ENCODE peak calls at places on chromosomes 3 and 15, in four cellular contexts. Z is HFF-Myc, F is astrocyte of the spinal cord, W is psoas muscle. U is an unnamed sample.

GRCh38 chr15:57932348-57932747 is 133.2 kb downstream of the ALDH1A2 start:
- DNase-seq in Z (no peak), F (no peak), W (no peak), U (no peak)

GRCh38 chr3:141331370-141332318 is 36.7 kb upstream of the ZBTB38 start:
- DNase-seq in Z (peak; percentile 92), F (peak; percentile 98), W (peak; percentile 84), U (peak; percentile 95)

GRCh38 chr3:101193957-101194356 is 126.4 kb downstream of the IMPG2 start:
- DNase-seq in Z (no peak), F (peak; percentile 33), W (no peak), U (peak; percentile 14)

GRCh38 chr3:106811376-106811775 is 565.9 kb upstream of the CCDC54 start:
- DNase-seq in Z (no peak), F (peak; percentile 76), W (no peak), U (no peak)

GRCh38 chr3:61564405-61565059 is 3.2 kb downstream of the PTPRG start:
- DNase-seq in Z (peak; percentile 20), F (peak; percentile 79), W (peak; percentile 83), U (peak; percentile 17)

GRCh38 chr15:50993598-50993997 is 85.1 kb downstream of the AP4E1 start:
- DNase-seq in Z (no peak), F (peak; percentile 71), W (no peak), U (no peak)

GRCh38 chr15:25684521-25685215 is 178.5 kb downstream of the ATP10A start:
- DNase-seq in Z (peak; percentile 36), F (peak; percentile 89), W (peak; percentile 69), U (peak; percentile 67)

GRCh38 chr3:185089343-185089742 is 63.5 kb downstream of the C3orf70 start:
- DNase-seq in Z (no peak), F (peak; percentile 31), W (no peak), U (no peak)

GRCh38 chr15:73930790-73931281 is 4.6 kb downstream of the LOXL1 start:
- DNase-seq in Z (no peak), F (peak; percentile 92), W (peak; percentile 82), U (peak; percentile 98)

GRCh38 chr15:74036271-74037170 is 42.0 kb downstream of the PML start:
- DNase-seq in Z (no peak), F (peak; percentile 65), W (no peak), U (peak; percentile 52)

GRCh38 chr15:31306426-31307269 is 20.0 kb upstream of the KLF13 start:
- DNase-seq in Z (no peak), F (peak; percentile 38), W (no peak), U (no peak)

GRCh38 chr3:30241721-30242120 is 364.7 kb upstream of the TGFBR2 start:
- DNase-seq in Z (no peak), F (no peak), W (no peak), U (no peak)

DNA sequence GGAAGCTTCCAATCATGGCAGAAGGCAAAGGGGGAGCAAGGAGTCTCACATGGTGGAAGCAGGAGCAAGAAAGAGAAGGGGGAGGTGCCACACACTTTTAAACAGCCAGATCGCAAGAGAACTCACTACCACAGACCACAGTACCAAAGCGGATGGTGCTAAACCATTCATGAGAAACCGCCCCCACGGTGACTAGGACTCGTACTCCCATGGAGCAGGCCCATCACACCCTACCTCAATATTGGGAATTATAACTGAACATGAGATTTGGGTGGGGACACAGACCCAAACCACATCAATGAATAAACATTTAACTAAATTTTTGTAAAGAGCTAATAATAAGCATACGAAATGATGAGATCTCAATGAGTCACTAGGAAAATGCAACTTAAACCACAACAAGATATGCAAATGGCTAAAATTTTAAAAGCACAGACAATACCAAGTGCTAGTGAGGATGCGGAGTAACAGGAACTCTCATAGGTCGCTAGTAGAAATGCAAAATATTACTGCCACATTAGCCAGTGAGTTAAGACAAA is 10.0 kb downstream of the MRPS25 start:
- DNase-seq in Z (no peak), F (peak; percentile 32), W (no peak), U (no peak)
- H3K4me3 ChIP-seq in Z (no peak overlapping the region), F (no peak overlapping the region), W (no peak overlapping the region), U (no peak overlapping the region)

GRCh38 chr15:70825841-70826240 is 28.1 kb downstream of the LARP6 start:
- DNase-seq in Z (no peak), F (no peak), W (no peak), U (no peak)

GRCh38 chr15:70830615-70831014 is 23.3 kb downstream of the LARP6 start:
- DNase-seq in Z (no peak), F (no peak), W (no peak), U (no peak)

GRCh38 chr15:70827721-70828120 is 26.2 kb downstream of the LARP6 start:
- DNase-seq in Z (no peak), F (no peak), W (no peak), U (no peak)

GRCh38 chr15:70829366-70830166 is 24.4 kb downstream of the LARP6 start:
- DNase-seq in Z (no peak), F (no peak), W (no peak), U (no peak)

DNA sequence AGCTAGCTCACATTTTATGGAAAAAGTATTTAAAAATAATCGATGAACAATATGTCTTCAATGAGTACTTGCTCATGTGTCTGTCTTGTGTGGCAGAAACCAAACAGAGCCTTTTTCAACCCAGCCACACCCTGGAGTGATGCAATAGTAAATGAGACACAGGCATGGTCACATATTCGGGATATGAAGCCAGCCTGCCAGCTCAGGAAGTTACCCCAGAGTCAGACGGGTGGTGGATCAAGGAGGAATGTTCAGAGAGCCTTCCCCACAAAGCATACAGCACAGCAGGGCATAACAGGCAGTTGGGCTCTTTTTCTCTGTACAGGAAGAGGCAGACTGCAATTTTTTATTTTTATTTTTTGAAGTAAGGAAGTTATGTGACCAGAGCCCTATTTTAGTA is 27.3 kb downstream of the LARP6 start:
- DNase-seq in Z (peak; percentile 48), F (peak; percentile 74), W (peak; percentile 56), U (peak; percentile 86)
- H3K4me3 ChIP-seq in Z (no peak overlapping the region), F (no peak overlapping the region), W (no peak overlapping the region), U (no peak overlapping the region)

GRCh38 chr15:37106490-37107001 is 6.2 kb upstream of the MEIS2 start:
- DNase-seq in Z (no peak), F (peak; percentile 61), W (peak; percentile 55), U (no peak)

GRCh38 chr15:37109151-37109912 is 9.0 kb upstream of the MEIS2 start:
- DNase-seq in Z (no peak), F (no peak), W (no peak), U (no peak)

GRCh38 chr15:37107071-37107753 is 6.9 kb upstream of the MEIS2 start:
- DNase-seq in Z (no peak), F (no peak), W (no peak), U (no peak)

GRCh38 chr15:37108725-37109124 is 8.4 kb upstream of the MEIS2 start:
- DNase-seq in Z (no peak), F (no peak), W (no peak), U (no peak)

GRCh38 chr15:37107754-37108724 is 7.7 kb upstream of the MEIS2 start:
- DNase-seq in Z (no peak), F (no peak), W (no peak), U (no peak)
- H3K4me3 ChIP-seq in Z (no peak overlapping the region), F (no peak overlapping the region), W (no peak overlapping the region), U (no peak overlapping the region)

GRCh38 chr3:108546249-108546648 is 35.9 kb upstream of the MYH15 start:
- DNase-seq in Z (no peak), F (peak; percentile 29), W (no peak), U (no peak)

GRCh38 chr3:108548886-108549285 is 38.5 kb upstream of the MYH15 start:
- DNase-seq in Z (no peak), F (no peak), W (no peak), U (no peak)

GRCh38 chr3:108548304-108548703 is 37.9 kb upstream of the MYH15 start:
- DNase-seq in Z (no peak), F (no peak), W (no peak), U (no peak)

GRCh38 chr3:108552267-108553159 is 36.7 kb downstream of the CIP2A start:
- DNase-seq in Z (peak; percentile 15), F (peak; percentile 63), W (no peak), U (no peak)

DNA sequence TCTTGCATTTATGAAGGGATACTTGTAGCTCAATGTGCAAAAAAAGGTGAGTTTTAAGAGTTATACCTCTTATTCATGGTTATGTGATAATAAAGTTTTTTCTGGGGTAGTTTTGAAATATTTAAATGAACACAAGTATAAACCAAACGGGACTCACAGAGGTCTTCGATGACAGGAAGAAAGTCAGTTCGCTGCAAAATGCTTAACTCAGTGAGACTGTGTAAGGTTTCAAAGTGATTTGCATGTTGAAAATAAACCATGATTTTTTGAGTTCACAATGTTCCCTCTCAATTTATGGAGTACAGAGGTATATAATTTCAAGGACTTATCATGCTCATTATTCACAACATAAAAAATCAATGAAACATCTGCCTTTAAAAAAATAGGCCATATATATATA is 36.3 kb upstream of the MYH15 start:
- DNase-seq in Z (no peak), F (no peak), W (no peak), U (no peak)
- H3K4me3 ChIP-seq in Z (no peak overlapping the region), F (no peak overlapping the region), W (no peak overlapping the region), U (no peak overlapping the region)

GRCh38 chr3:17749281-17749680 is 6.8 kb upstream of the TBC1D5 start:
- DNase-seq in Z (no peak), F (no peak), W (no peak), U (no peak)

GRCh38 chr3:17747890-17748247 is 5.4 kb upstream of the TBC1D5 start:
- DNase-seq in Z (no peak), F (no peak), W (no peak), U (no peak)

GRCh38 chr3:17745894-17746293 is 3.5 kb upstream of the TBC1D5 start:
- DNase-seq in Z (no peak), F (no peak), W (no peak), U (no peak)

GRCh38 chr3:17745301-17745700 is 2.9 kb upstream of the TBC1D5 start:
- DNase-seq in Z (no peak), F (no peak), W (no peak), U (no peak)

GRCh38 chr3:17747184-17747889 is 4.9 kb upstream of the TBC1D5 start:
- DNase-seq in Z (no peak), F (no peak), W (no peak), U (no peak)
- H3K4me3 ChIP-seq in Z (no peak overlapping the region), F (no peak overlapping the region), W (no peak overlapping the region), U (no peak overlapping the region)

U was measured in MG63.